ENCODE peak calls at places on chromosome 11, in six cellular contexts. One of them, this sample, is unnamed.

GRCh38 chr11:124865902-124866851 is 945 bp downstream of the ROBO3 start:
- DNase-seq in stimulated activated CD8-positive, alpha-beta memory T cell treated with anti-CD3 and anti-CD28 coated beads, Interleukin-12 subunit alpha, Interleukin-12 subunit beta, amount 100 ng/mL, for 1 hour: no peak
- DNase-seq in NCI-H460: peak
- DNase-seq in heart left ventricle: no peak
- DNase-seq in GM06990: peak
- DNase-seq in NAMALWA: no peak
- DNase-seq in this sample: peak

GRCh38 chr11:55714982-55715888 is 53.2 kb downstream of the OR4C6 start:
- DNase-seq in stimulated activated CD8-positive, alpha-beta memory T cell treated with anti-CD3 and anti-CD28 coated beads, Interleukin-12 subunit alpha, Interleukin-12 subunit beta, amount 100 ng/mL, for 1 hour: no peak
- DNase-seq in GM06990: no peak
- DNase-seq in NCI-H460: no peak
- DNase-seq in heart left ventricle: no peak
- DNase-seq in NAMALWA: peak
- DNase-seq in this sample: no peak

GRCh38 chr11:102664001-102664752 is 39.0 kb upstream of the MMP20 start:
- DNase-seq in GM06990: no peak
- DNase-seq in stimulated activated CD8-positive, alpha-beta memory T cell treated with anti-CD3 and anti-CD28 coated beads, Interleukin-12 subunit alpha, Interleukin-12 subunit beta, amount 100 ng/mL, for 1 hour: no peak
- DNase-seq in NCI-H460: no peak
- DNase-seq in heart left ventricle: no peak
- DNase-seq in NAMALWA: peak
- DNase-seq in this sample: no peak

GRCh38 chr11:67322049-67322448 is 18.7 kb downstream of the SSH3 start:
- DNase-seq in heart left ventricle: no peak
- DNase-seq in GM06990: no peak
- DNase-seq in NCI-H460: no peak
- DNase-seq in NAMALWA: no peak
- DNase-seq in stimulated activated CD8-positive, alpha-beta memory T cell treated with anti-CD3 and anti-CD28 coated beads, Interleukin-12 subunit alpha, Interleukin-12 subunit beta, amount 100 ng/mL, for 1 hour: no peak
- DNase-seq in this sample: no peak

GRCh38 chr11:86914836-86915519 is 40.2 kb downstream of the FZD4 start:
- DNase-seq in NAMALWA: no peak
- DNase-seq in NCI-H460: no peak
- DNase-seq in heart left ventricle: no peak
- DNase-seq in GM06990: no peak
- DNase-seq in stimulated activated CD8-positive, alpha-beta memory T cell treated with anti-CD3 and anti-CD28 coated beads, Interleukin-12 subunit alpha, Interleukin-12 subunit beta, amount 100 ng/mL, for 1 hour: no peak
- DNase-seq in this sample: no peak

GRCh38 chr11:115398333-115398732 is 105.9 kb downstream of the CADM1 start:
- DNase-seq in stimulated activated CD8-positive, alpha-beta memory T cell treated with anti-CD3 and anti-CD28 coated beads, Interleukin-12 subunit alpha, Interleukin-12 subunit beta, amount 100 ng/mL, for 1 hour: no peak
- DNase-seq in GM06990: no peak
- DNase-seq in NAMALWA: no peak
- DNase-seq in heart left ventricle: no peak
- DNase-seq in NCI-H460: no peak
- DNase-seq in this sample: no peak

GRCh38 chr11:71449596-71449995 is 1.4 kb upstream of the DHCR7 start:
- DNase-seq in stimulated activated CD8-positive, alpha-beta memory T cell treated with anti-CD3 and anti-CD28 coated beads, Interleukin-12 subunit alpha, Interleukin-12 subunit beta, amount 100 ng/mL, for 1 hour: no peak
- DNase-seq in GM06990: no peak
- DNase-seq in NCI-H460: no peak
- DNase-seq in NAMALWA: peak
- DNase-seq in heart left ventricle: no peak
- DNase-seq in this sample: no peak

GRCh38 chr11:8442301-8442700 is 151.7 kb downstream of the STK33 start:
- DNase-seq in NAMALWA: no peak
- DNase-seq in stimulated activated CD8-positive, alpha-beta memory T cell treated with anti-CD3 and anti-CD28 coated beads, Interleukin-12 subunit alpha, Interleukin-12 subunit beta, amount 100 ng/mL, for 1 hour: no peak
- DNase-seq in NCI-H460: no peak
- DNase-seq in heart left ventricle: no peak
- DNase-seq in GM06990: no peak
- DNase-seq in this sample: no peak

GRCh38 chr11:111443640-111444039 is 64.6 kb upstream of the POU2AF1 start:
- DNase-seq in heart left ventricle: no peak
- DNase-seq in stimulated activated CD8-positive, alpha-beta memory T cell treated with anti-CD3 and anti-CD28 coated beads, Interleukin-12 subunit alpha, Interleukin-12 subunit beta, amount 100 ng/mL, for 1 hour: no peak
- DNase-seq in GM06990: no peak
- DNase-seq in NCI-H460: no peak
- DNase-seq in NAMALWA: no peak
- DNase-seq in this sample: no peak

GRCh38 chr11:124724854-124725718 is 14.7 kb upstream of the NRGN start:
- DNase-seq in heart left ventricle: peak
- DNase-seq in NAMALWA: peak
- DNase-seq in NCI-H460: no peak
- DNase-seq in GM06990: peak
- DNase-seq in stimulated activated CD8-positive, alpha-beta memory T cell treated with anti-CD3 and anti-CD28 coated beads, Interleukin-12 subunit alpha, Interleukin-12 subunit beta, amount 100 ng/mL, for 1 hour: no peak
- DNase-seq in this sample: peak

GRCh38 chr11:61377461-61378160 is 14.8 kb upstream of the TMEM216 start:
- DNase-seq in NAMALWA: no peak
- DNase-seq in GM06990: no peak
- DNase-seq in heart left ventricle: no peak
- DNase-seq in NCI-H460: no peak
- DNase-seq in stimulated activated CD8-positive, alpha-beta memory T cell treated with anti-CD3 and anti-CD28 coated beads, Interleukin-12 subunit alpha, Interleukin-12 subunit beta, amount 100 ng/mL, for 1 hour: no peak
- DNase-seq in this sample: no peak

GRCh38 chr11:97732011-97732632 is 1288.6 kb upstream of the CNTN5 start:
- DNase-seq in NCI-H460: no peak
- DNase-seq in stimulated activated CD8-positive, alpha-beta memory T cell treated with anti-CD3 and anti-CD28 coated beads, Interleukin-12 subunit alpha, Interleukin-12 subunit beta, amount 100 ng/mL, for 1 hour: no peak
- DNase-seq in GM06990: no peak
- DNase-seq in NAMALWA: no peak
- DNase-seq in heart left ventricle: no peak
- DNase-seq in this sample: no peak

GRCh38 chr11:75502138-75502537 is 23.6 kb downstream of the GDPD5 start:
- DNase-seq in NAMALWA: no peak
- DNase-seq in heart left ventricle: no peak
- DNase-seq in stimulated activated CD8-positive, alpha-beta memory T cell treated with anti-CD3 and anti-CD28 coated beads, Interleukin-12 subunit alpha, Interleukin-12 subunit beta, amount 100 ng/mL, for 1 hour: no peak
- DNase-seq in GM06990: no peak
- DNase-seq in NCI-H460: no peak
- DNase-seq in this sample: no peak

GRCh38 chr11:45301537-45302246 is 15.6 kb upstream of the SYT13 start:
- DNase-seq in NCI-H460: no peak
- DNase-seq in stimulated activated CD8-positive, alpha-beta memory T cell treated with anti-CD3 and anti-CD28 coated beads, Interleukin-12 subunit alpha, Interleukin-12 subunit beta, amount 100 ng/mL, for 1 hour: no peak
- DNase-seq in GM06990: no peak
- DNase-seq in NAMALWA: peak
- DNase-seq in heart left ventricle: no peak
- DNase-seq in this sample: no peak

GRCh38 chr11:119295178-119295577 is 21.8 kb downstream of the MCAM start:
- DNase-seq in NAMALWA: peak
- DNase-seq in heart left ventricle: no peak
- DNase-seq in NCI-H460: no peak
- DNase-seq in GM06990: no peak
- DNase-seq in stimulated activated CD8-positive, alpha-beta memory T cell treated with anti-CD3 and anti-CD28 coated beads, Interleukin-12 subunit alpha, Interleukin-12 subunit beta, amount 100 ng/mL, for 1 hour: no peak
- DNase-seq in this sample: no peak

GRCh38 chr11:32056445-32056844 is 34.4 kb upstream of the RCN1 start:
- DNase-seq in NAMALWA: no peak
- DNase-seq in GM06990: no peak
- DNase-seq in heart left ventricle: no peak
- DNase-seq in stimulated activated CD8-positive, alpha-beta memory T cell treated with anti-CD3 and anti-CD28 coated beads, Interleukin-12 subunit alpha, Interleukin-12 subunit beta, amount 100 ng/mL, for 1 hour: no peak
- DNase-seq in NCI-H460: no peak
- DNase-seq in this sample: no peak

GRCh38 chr11:34346551-34346950 is 11.3 kb downstream of the ABTB2 start:
- DNase-seq in NAMALWA: no peak
- DNase-seq in heart left ventricle: peak
- DNase-seq in stimulated activated CD8-positive, alpha-beta memory T cell treated with anti-CD3 and anti-CD28 coated beads, Interleukin-12 subunit alpha, Interleukin-12 subunit beta, amount 100 ng/mL, for 1 hour: no peak
- DNase-seq in GM06990: no peak
- DNase-seq in NCI-H460: no peak
- DNase-seq in this sample: no peak

GRCh38 chr11:67280341-67280790 is 8.7 kb upstream of the ANKRD13D start:
- DNase-seq in heart left ventricle: peak
- DNase-seq in NCI-H460: no peak
- DNase-seq in GM06990: peak
- DNase-seq in stimulated activated CD8-positive, alpha-beta memory T cell treated with anti-CD3 and anti-CD28 coated beads, Interleukin-12 subunit alpha, Interleukin-12 subunit beta, amount 100 ng/mL, for 1 hour: no peak
- DNase-seq in NAMALWA: no peak
- DNase-seq in this sample: no peak

GRCh38 chr11:62857541-62857982 is 18.2 kb upstream of the WDR74 start:
- DNase-seq in heart left ventricle: no peak
- DNase-seq in stimulated activated CD8-positive, alpha-beta memory T cell treated with anti-CD3 and anti-CD28 coated beads, Interleukin-12 subunit alpha, Interleukin-12 subunit beta, amount 100 ng/mL, for 1 hour: no peak
- DNase-seq in NCI-H460: no peak
- DNase-seq in NAMALWA: no peak
- DNase-seq in GM06990: no peak
- DNase-seq in this sample: no peak

GRCh38 chr11:23730307-23730998 is 766.4 kb upstream of the LUZP2 start:
- DNase-seq in NCI-H460: no peak
- DNase-seq in heart left ventricle: no peak
- DNase-seq in GM06990: no peak
- DNase-seq in NAMALWA: no peak
- DNase-seq in stimulated activated CD8-positive, alpha-beta memory T cell treated with anti-CD3 and anti-CD28 coated beads, Interleukin-12 subunit alpha, Interleukin-12 subunit beta, amount 100 ng/mL, for 1 hour: no peak
- DNase-seq in this sample: no peak

GRCh38 chr11:121099885-121100284 is 1.2 kb upstream of the TECTA start:
- DNase-seq in heart left ventricle: no peak
- DNase-seq in stimulated activated CD8-positive, alpha-beta memory T cell treated with anti-CD3 and anti-CD28 coated beads, Interleukin-12 subunit alpha, Interleukin-12 subunit beta, amount 100 ng/mL, for 1 hour: no peak
- DNase-seq in GM06990: no peak
- DNase-seq in NCI-H460: no peak
- DNase-seq in NAMALWA: no peak
- DNase-seq in this sample: no peak

GRCh38 chr11:32451808-32452207 is 16.5 kb upstream of the WT1 start:
- DNase-seq in NCI-H460: no peak
- DNase-seq in GM06990: no peak
- DNase-seq in stimulated activated CD8-positive, alpha-beta memory T cell treated with anti-CD3 and anti-CD28 coated beads, Interleukin-12 subunit alpha, Interleukin-12 subunit beta, amount 100 ng/mL, for 1 hour: no peak
- DNase-seq in heart left ventricle: peak
- DNase-seq in NAMALWA: no peak
- DNase-seq in this sample: no peak

GRCh38 chr11:100640071-100640470 is 47.0 kb upstream of the ARHGAP42 start:
- DNase-seq in GM06990: no peak
- DNase-seq in heart left ventricle: no peak
- DNase-seq in NCI-H460: no peak
- DNase-seq in stimulated activated CD8-positive, alpha-beta memory T cell treated with anti-CD3 and anti-CD28 coated beads, Interleukin-12 subunit alpha, Interleukin-12 subunit beta, amount 100 ng/mL, for 1 hour: no peak
- DNase-seq in NAMALWA: no peak
- DNase-seq in this sample: no peak

GRCh38 chr11:6693342-6694228 is 10.4 kb upstream of the MRPL17 start:
- DNase-seq in NAMALWA: no peak
- DNase-seq in NCI-H460: peak
- DNase-seq in GM06990: no peak
- DNase-seq in heart left ventricle: peak
- DNase-seq in stimulated activated CD8-positive, alpha-beta memory T cell treated with anti-CD3 and anti-CD28 coated beads, Interleukin-12 subunit alpha, Interleukin-12 subunit beta, amount 100 ng/mL, for 1 hour: peak
- DNase-seq in this sample: no peak

GRCh38 chr11:30245621-30246020 is 14.8 kb downstream of the FSHB start:
- DNase-seq in NAMALWA: no peak
- DNase-seq in GM06990: no peak
- DNase-seq in stimulated activated CD8-positive, alpha-beta memory T cell treated with anti-CD3 and anti-CD28 coated beads, Interleukin-12 subunit alpha, Interleukin-12 subunit beta, amount 100 ng/mL, for 1 hour: no peak
- DNase-seq in heart left ventricle: no peak
- DNase-seq in NCI-H460: no peak
- DNase-seq in this sample: no peak

GRCh38 chr11:115129771-115130306 is 374.4 kb downstream of the CADM1 start:
- DNase-seq in stimulated activated CD8-positive, alpha-beta memory T cell treated with anti-CD3 and anti-CD28 coated beads, Interleukin-12 subunit alpha, Interleukin-12 subunit beta, amount 100 ng/mL, for 1 hour: no peak
- DNase-seq in GM06990: no peak
- DNase-seq in NAMALWA: no peak
- DNase-seq in NCI-H460: no peak
- DNase-seq in heart left ventricle: no peak
- DNase-seq in this sample: no peak

GRCh38 chr11:115286614-115287013 is 217.6 kb downstream of the CADM1 start:
- DNase-seq in NAMALWA: no peak
- DNase-seq in GM06990: no peak
- DNase-seq in heart left ventricle: no peak
- DNase-seq in NCI-H460: no peak
- DNase-seq in stimulated activated CD8-positive, alpha-beta memory T cell treated with anti-CD3 and anti-CD28 coated beads, Interleukin-12 subunit alpha, Interleukin-12 subunit beta, amount 100 ng/mL, for 1 hour: no peak
- DNase-seq in this sample: no peak

GRCh38 chr11:132631956-132632355 is 900.3 kb downstream of the OPCML start:
- DNase-seq in GM06990: no peak
- DNase-seq in heart left ventricle: no peak
- DNase-seq in stimulated activated CD8-positive, alpha-beta memory T cell treated with anti-CD3 and anti-CD28 coated beads, Interleukin-12 subunit alpha, Interleukin-12 subunit beta, amount 100 ng/mL, for 1 hour: no peak
- DNase-seq in NAMALWA: no peak
- DNase-seq in NCI-H460: peak
- DNase-seq in this sample: no peak

GRCh38 chr11:44120169-44120568 is 24.7 kb downstream of the EXT2 start:
- DNase-seq in NCI-H460: no peak
- DNase-seq in GM06990: no peak
- DNase-seq in heart left ventricle: peak
- DNase-seq in NAMALWA: no peak
- DNase-seq in stimulated activated CD8-positive, alpha-beta memory T cell treated with anti-CD3 and anti-CD28 coated beads, Interleukin-12 subunit alpha, Interleukin-12 subunit beta, amount 100 ng/mL, for 1 hour: no peak
- DNase-seq in this sample: no peak

GRCh38 chr11:72013765-72014711 is 15.3 kb downstream of the IL18BP start:
- DNase-seq in NCI-H460: no peak
- DNase-seq in stimulated activated CD8-positive, alpha-beta memory T cell treated with anti-CD3 and anti-CD28 coated beads, Interleukin-12 subunit alpha, Interleukin-12 subunit beta, amount 100 ng/mL, for 1 hour: no peak
- DNase-seq in NAMALWA: no peak
- DNase-seq in heart left ventricle: no peak
- DNase-seq in GM06990: no peak
- DNase-seq in this sample: no peak